ENCODE peak calls at places on chromosomes 7 and 10, in ten cellular contexts. S is H9, E is endothelial cell, Y is choroid plexus epithelial cell, C is astrocyte of the cerebellum, A is progenitor cell of endocrine pancreas, Z is fibroblast of the aortic adventitia, T is esophagus squamous epithelium, L is adrenal gland, R is HFFc6. B is an unnamed sample.

GRCh38 chr10:122561212-122561611 is 658 bp downstream of the DMBT1 start:
- DNase-seq in S (no peak), E (no peak), C (no peak), Z (no peak), T (no peak), L (no peak), Y (no peak), A (no peak), R (no peak), B (peak)

GRCh38 chr7:142669074-142669654 is 80.1 kb upstream of the PRSS1 start:
- DNase-seq in C (peak), E (no peak), T (no peak), Z (peak), A (no peak), Y (peak), R (peak), S (no peak), L (no peak), B (no peak)

GRCh38 chr7:107122483-107122882 is 46.3 kb upstream of the HBP1 start:
- DNase-seq in Z (no peak), C (no peak), S (no peak), R (no peak), Y (peak), E (no peak), T (no peak), L (no peak), A (no peak), B (no peak)

GRCh38 chr10:11024596-11024995 is 6.9 kb downstream of the CELF2 start:
- DNase-seq in S (no peak), A (no peak), E (no peak), T (no peak), C (no peak), Y (peak), R (no peak), L (no peak), Z (peak), B (no peak)

GRCh38 chr10:59708816-59709471 is 706 bp downstream of the SLC16A9 start:
- DNase-seq in T (no peak), Z (no peak), L (peak), E (peak), C (no peak), A (peak), Y (peak), R (no peak), S (peak), B (peak)

GRCh38 chr10:103731609-103732270 is 123.6 kb downstream of the SH3PXD2A start:
- DNase-seq in A (no peak), E (no peak), Y (no peak), Z (no peak), L (no peak), R (no peak), T (no peak), S (no peak), C (no peak), B (no peak)

GRCh38 chr7:44712012-44712411 is 36.6 kb upstream of the ZMIZ2 start:
- DNase-seq in L (no peak), C (no peak), R (no peak), Z (no peak), T (no peak), S (no peak), Y (no peak), A (no peak), E (no peak), B (no peak)

GRCh38 chr7:155877167-155877566 is 64.9 kb upstream of the SHH start:
- DNase-seq in E (no peak), S (no peak), A (no peak), R (no peak), Z (no peak), C (no peak), L (no peak), Y (no peak), T (no peak), B (no peak)

GRCh38 chr7:18151419-18151818 is 123.8 kb upstream of the PRPS1L1 start:
- DNase-seq in C (no peak), S (no peak), L (no peak), T (no peak), Z (no peak), E (no peak), A (no peak), R (no peak), Y (peak), B (no peak)

GRCh38 chr10:84469470-84469869 is 141.1 kb downstream of the CCSER2 start:
- DNase-seq in L (no peak), C (no peak), E (no peak), T (no peak), Z (no peak), Y (no peak), A (no peak), R (no peak), S (no peak), B (no peak)

GRCh38 chr10:59950105-59950504 is 43.7 kb upstream of the CCDC6 start:
- DNase-seq in Z (no peak), L (no peak), S (no peak), R (no peak), A (no peak), E (no peak), C (no peak), Y (no peak), T (no peak), B (no peak)

GRCh38 chr10:43878386-43878785 is 229.7 kb upstream of the ZNF32 start:
- DNase-seq in R (peak), Z (no peak), T (no peak), L (peak), Y (no peak), E (no peak), S (no peak), A (no peak), C (no peak), B (no peak)

GRCh38 chr10:97532935-97533671 is 34.4 kb downstream of the UBTD1 start:
- DNase-seq in Y (peak), A (no peak), T (no peak), Z (peak), R (no peak), C (no peak), L (no peak), S (peak), E (peak), B (peak)

GRCh38 chr7:86600506-86601290 is 43.0 kb upstream of the GRM3 start:
- DNase-seq in Y (no peak), A (no peak), L (no peak), Z (no peak), C (no peak), R (no peak), E (no peak), T (no peak), S (peak), B (no peak)

GRCh38 chr10:12448729-12449391 is 99.5 kb downstream of the CAMK1D start:
- DNase-seq in T (no peak), Z (peak), L (peak), S (no peak), A (no peak), C (peak), R (peak), E (no peak), Y (peak), B (no peak)

GRCh38 chr7:107128748-107129147 is 40.1 kb upstream of the HBP1 start:
- DNase-seq in L (no peak), C (no peak), T (no peak), Y (no peak), R (no peak), A (no peak), Z (no peak), S (no peak), E (no peak), B (no peak)

GRCh38 chr7:81470084-81470723 is 299.6 kb downstream of the HGF start:
- DNase-seq in L (peak), C (peak), R (peak), A (peak), Z (peak), E (peak), T (no peak), Y (peak), S (peak), B (peak)

GRCh38 chr7:146655928-146656797 is 539.6 kb downstream of the CNTNAP2 start:
- DNase-seq in C (peak), Y (peak), E (no peak), L (no peak), Z (no peak), S (no peak), T (no peak), R (no peak), A (no peak), B (no peak)

GRCh38 chr10:44313706-44314307 is 71.1 kb downstream of the CXCL12 start:
- DNase-seq in S (no peak), A (no peak), C (no peak), Y (no peak), R (no peak), T (no peak), L (no peak), E (no peak), Z (no peak), B (no peak)

GRCh38 chr7:72785166-72785955 is 42.6 kb downstream of the TYW1B start:
- DNase-seq in S (no peak), C (no peak), L (no peak), E (no peak), Z (peak), Y (peak), R (peak), A (no peak), T (no peak), B (no peak)

GRCh38 chr10:110893559-110894179 is 21.9 kb downstream of the PDCD4 start:
- DNase-seq in S (no peak), E (no peak), Z (peak), L (no peak), T (no peak), R (peak), C (no peak), A (no peak), Y (peak), B (no peak)

GRCh38 chr10:133131754-133132710 is 28.0 kb upstream of the KNDC1 start:
- DNase-seq in S (peak), R (no peak), Z (no peak), Y (no peak), T (no peak), C (no peak), A (no peak), E (no peak), L (no peak), B (peak)

GRCh38 chr10:7551289-7551688 is 115.5 kb downstream of the ITIH5 start:
- DNase-seq in R (no peak), S (no peak), T (no peak), Y (no peak), A (no peak), C (no peak), Z (no peak), E (no peak), L (no peak), B (no peak)

GRCh38 chr7:68556537-68556936 is 1041.7 kb upstream of the AUTS2 start:
- DNase-seq in A (no peak), L (no peak), S (no peak), T (no peak), C (no peak), E (no peak), R (no peak), Y (no peak), Z (no peak), B (no peak)

GRCh38 chr10:12431453-12432101 is 82.2 kb downstream of the CAMK1D start:
- DNase-seq in T (no peak), S (no peak), C (no peak), Y (no peak), R (no peak), Z (no peak), A (no peak), E (no peak), L (no peak), B (no peak)

GRCh38 chr7:10802526-10802925 is 171.1 kb upstream of the PHF14 start:
- DNase-seq in L (no peak), S (no peak), T (no peak), R (peak), A (no peak), Y (peak), C (peak), E (no peak), Z (no peak), B (no peak)

GRCh38 chr7:93407239-93407638 is 167.3 kb downstream of the CALCR start:
- DNase-seq in Y (no peak), L (peak), C (no peak), T (no peak), R (no peak), A (no peak), Z (no peak), E (no peak), S (no peak), B (no peak)

GRCh38 chr7:112495820-112496462 is 15.2 kb downstream of the LSMEM1 start:
- DNase-seq in E (peak), C (peak), T (no peak), A (no peak), S (peak), Y (peak), L (peak), Z (peak), R (peak), B (no peak)

GRCh38 chr7:26789481-26790175 is 74.8 kb downstream of the SKAP2 start:
- DNase-seq in Z (no peak), E (no peak), S (no peak), A (no peak), Y (no peak), L (no peak), R (no peak), C (no peak), T (no peak), B (no peak)
- TF ChIP-seq CTCF in Z (no peak), E (no peak), S (no peak), A (no peak), Y (no peak), L (no peak), R (no peak), C (no peak), T (no peak), B (no peak)

GRCh38 chr10:72260588-72261322 is 13.0 kb upstream of the DDIT4 start:
- DNase-seq in R (peak), A (peak), C (peak), S (peak), Y (peak), Z (peak), T (no peak), E (peak), L (peak), B (peak)
- TF ChIP-seq CTCF in R (no peak), A (no peak), C (no peak), S (peak), Y (peak), Z (no peak), T (peak), E (no peak), L (no peak), B (no peak)

GRCh38 chr10:124536496-124537050 is 75.0 kb downstream of the LHPP start:
- DNase-seq in E (no peak), A (no peak), T (no peak), R (no peak), Z (no peak), Y (no peak), L (no peak), C (no peak), S (no peak), B (no peak)
- TF ChIP-seq CTCF in E (no peak), A (no peak), T (no peak), R (no peak), Z (peak), Y (peak), L (no peak), C (no peak), S (no peak), B (no peak)

DNA sequence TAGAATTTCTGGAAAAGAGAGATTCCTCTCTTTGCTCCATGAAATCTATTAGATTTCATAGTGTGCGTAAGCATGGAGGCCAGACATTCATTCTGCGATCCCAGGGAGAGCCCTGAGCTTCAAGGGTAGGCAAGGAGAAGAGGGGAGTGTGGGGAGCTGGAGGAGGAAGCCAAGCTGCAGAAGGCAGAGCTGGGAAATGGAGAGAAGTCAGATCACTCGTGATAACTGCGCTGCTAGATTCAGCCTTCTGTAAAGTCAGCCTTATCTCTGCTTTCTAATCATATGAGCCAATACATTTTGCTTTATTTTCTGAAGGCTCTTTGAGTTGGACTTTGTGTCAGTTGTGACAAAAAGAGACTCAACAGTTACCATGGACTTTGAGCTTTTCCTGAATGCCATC is 61.7 kb upstream of the CREB5 start:
- DNase-seq in L (no peak), Y (no peak), S (no peak), C (no peak), A (no peak), R (no peak), Z (no peak), T (no peak), E (no peak), B (no peak)
- TF ChIP-seq CTCF in L (no peak), Y (no peak), S (no peak), C (no peak), A (no peak), R (no peak), Z (no peak), T (no peak), E (no peak), B (no peak)

DNA sequence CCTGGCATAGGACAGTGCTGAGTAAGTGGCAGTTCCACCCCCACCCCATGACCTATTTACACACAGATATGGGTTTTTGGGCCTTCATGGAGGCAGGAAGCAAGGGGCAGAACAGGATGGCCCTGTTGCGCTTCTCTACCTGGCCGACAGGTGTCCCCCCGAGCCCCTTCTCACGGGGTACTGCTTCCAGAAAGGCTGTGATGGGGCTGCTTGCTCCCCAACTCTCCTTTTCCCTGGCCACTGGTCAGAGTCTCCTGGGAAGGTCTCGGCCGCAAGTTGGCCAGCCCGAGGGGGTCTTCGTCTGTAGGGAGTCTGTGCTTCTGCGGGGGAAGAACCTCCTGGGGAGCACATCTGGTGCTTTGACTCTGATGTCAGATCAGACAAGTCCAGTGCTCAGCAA is 139.8 kb upstream of the TNS3 start:
- DNase-seq in S (peak), E (no peak), T (no peak), R (no peak), C (no peak), Y (no peak), A (no peak), Z (no peak), L (no peak), B (no peak)
- TF ChIP-seq CTCF in S (peak), E (no peak), T (peak), R (no peak), C (no peak), Y (no peak), A (peak), Z (no peak), L (no peak), B (no peak)

GRCh38 chr10:33010132-33011037 is 52.4 kb upstream of the ITGB1 start:
- DNase-seq in L (no peak), R (peak), A (no peak), Y (peak), T (no peak), C (peak), S (peak), E (peak), Z (peak), B (no peak)
- TF ChIP-seq CTCF in L (peak), R (peak), A (peak), Y (peak), T (peak), C (peak), S (peak), E (peak), Z (peak), B (peak)

DNA sequence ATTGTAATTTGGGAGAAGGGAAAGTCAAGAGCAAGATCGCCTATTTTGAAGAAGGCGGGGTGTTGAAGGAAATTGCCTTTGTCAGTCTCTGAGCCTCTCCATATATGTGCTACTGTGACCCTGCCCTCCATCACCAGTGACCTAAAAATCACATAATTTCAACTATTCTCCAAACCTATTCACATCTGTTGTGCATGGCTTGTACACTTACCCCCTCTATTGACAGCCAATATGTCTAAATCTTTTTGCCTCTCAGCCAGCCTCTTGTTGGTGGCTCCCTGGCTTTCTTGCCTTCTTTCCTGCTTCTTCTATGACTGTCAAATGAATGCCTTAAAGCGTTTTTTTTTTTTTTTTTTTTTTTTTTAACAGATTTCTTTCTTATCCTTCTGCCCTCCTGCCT is 295.6 kb downstream of the AUTS2 start:
- DNase-seq in L (no peak), T (no peak), A (no peak), Z (peak), R (no peak), C (peak), E (peak), S (no peak), Y (peak), B (no peak)
- TF ChIP-seq CTCF in L (peak), T (peak), A (peak), Z (peak), R (no peak), C (peak), E (no peak), S (peak), Y (peak), B (no peak)

DNA sequence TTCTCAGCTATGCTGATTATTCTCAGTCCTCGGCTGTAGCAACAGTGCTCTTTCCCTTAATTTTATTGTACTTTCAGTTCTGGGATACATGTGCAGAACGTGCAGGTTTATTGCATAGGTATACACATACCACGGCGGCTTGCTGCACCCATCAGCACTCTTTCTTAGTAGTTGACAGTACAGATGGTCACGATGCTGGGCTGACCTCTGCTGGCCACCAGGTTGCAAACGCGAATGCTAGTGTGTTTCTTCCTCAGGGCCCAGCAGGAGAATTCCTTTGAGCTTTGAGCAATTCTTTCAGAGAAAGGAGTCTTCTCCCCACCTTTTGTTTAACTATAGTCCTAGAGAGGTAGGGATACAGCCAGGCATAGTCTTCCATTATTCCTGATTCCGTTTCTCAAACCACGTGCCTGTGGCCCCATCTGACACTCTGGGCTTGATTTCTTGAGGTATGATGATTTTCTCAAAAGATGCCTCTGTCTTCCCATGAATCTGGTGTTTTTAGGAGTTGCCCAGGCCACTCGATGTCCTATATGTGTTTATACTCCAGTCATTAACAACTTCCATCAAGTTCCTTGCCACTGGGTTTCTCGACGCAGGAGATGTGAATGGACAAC is 48.9 kb upstream of the CDC14C start:
- DNase-seq in T (no peak), R (peak), S (peak), C (peak), Z (peak), Y (peak), L (peak), A (peak), E (peak), B (peak)
- TF ChIP-seq CTCF in T (peak), R (peak), S (peak), C (peak), Z (no peak), Y (peak), L (peak), A (peak), E (no peak), B (peak)